ENCODE peak calls at places on chromosomes 4 and X, in seven cellular contexts. One of them, this sample, is unnamed.

GRCh38 chrX:57952320-57952678 is 42.0 kb upstream of the ZXDA start:
- DNase-seq in coronary artery: no peak
- DNase-seq in astrocyte: no peak
- DNase-seq in BE2C: no peak
- DNase-seq in uterus: no peak
- DNase-seq in fibroblast of the aortic adventitia: no peak
- DNase-seq in AG04450: no peak
- DNase-seq in this sample: no peak

GRCh38 chr4:77349796-77350195 is 192.8 kb downstream of the CCNG2 start:
- DNase-seq in coronary artery: no peak
- DNase-seq in astrocyte: no peak
- DNase-seq in BE2C: no peak
- DNase-seq in uterus: no peak
- DNase-seq in fibroblast of the aortic adventitia: peak; percentile 14
- DNase-seq in AG04450: no peak
- DNase-seq in this sample: no peak

GRCh38 chr4:1217366-1217765 is 31.6 kb downstream of the CTBP1 start:
- DNase-seq in coronary artery: no peak
- DNase-seq in astrocyte: no peak
- DNase-seq in BE2C: no peak
- DNase-seq in uterus: no peak
- DNase-seq in fibroblast of the aortic adventitia: no peak
- DNase-seq in AG04450: no peak
- DNase-seq in this sample: no peak

GRCh38 chrX:100687546-100687945 is 43.5 kb downstream of the SRPX2 start:
- DNase-seq in coronary artery: no peak
- DNase-seq in astrocyte: no peak
- DNase-seq in BE2C: no peak
- DNase-seq in uterus: no peak
- DNase-seq in fibroblast of the aortic adventitia: no peak
- DNase-seq in AG04450: no peak
- DNase-seq in this sample: no peak

GRCh38 chrX:8730812-8731578 is 942 bp downstream of the ANOS1 start:
- DNase-seq in coronary artery: no peak
- DNase-seq in astrocyte: no peak
- DNase-seq in BE2C: no peak
- DNase-seq in uterus: no peak
- DNase-seq in fibroblast of the aortic adventitia: no peak
- DNase-seq in AG04450: no peak
- DNase-seq in this sample: no peak

GRCh38 chr4:143883529-143883928 is 21.8 kb downstream of the GYPE start:
- DNase-seq in coronary artery: no peak
- DNase-seq in astrocyte: no peak
- DNase-seq in BE2C: no peak
- DNase-seq in uterus: no peak
- DNase-seq in fibroblast of the aortic adventitia: no peak
- DNase-seq in AG04450: no peak
- DNase-seq in this sample: no peak

GRCh38 chr4:8610858-8611610 is 18.5 kb downstream of the CPZ start:
- DNase-seq in coronary artery: no peak
- DNase-seq in astrocyte: no peak
- DNase-seq in BE2C: no peak
- DNase-seq in uterus: no peak
- DNase-seq in fibroblast of the aortic adventitia: no peak
- DNase-seq in AG04450: no peak
- DNase-seq in this sample: no peak

GRCh38 chr4:2935762-2936743 is 27.2 kb downstream of the NOP14 start:
- DNase-seq in coronary artery: peak; percentile 50
- DNase-seq in astrocyte: peak; percentile 77
- DNase-seq in BE2C: no peak
- DNase-seq in uterus: peak; percentile 15
- DNase-seq in fibroblast of the aortic adventitia: peak; percentile 25
- DNase-seq in AG04450: no peak
- DNase-seq in this sample: peak; percentile 2

GRCh38 chrX:129654652-129655546 is at the start of gene APLN:
- DNase-seq in coronary artery: peak; percentile 69
- DNase-seq in astrocyte: peak; percentile 17
- DNase-seq in BE2C: peak; percentile 38
- DNase-seq in uterus: peak; percentile 55
- DNase-seq in fibroblast of the aortic adventitia: peak; percentile 59
- DNase-seq in AG04450: no peak
- DNase-seq in this sample: no peak

GRCh38 chr4:73682508-73682907 is 57.9 kb upstream of the CXCL8 start:
- DNase-seq in coronary artery: no peak
- DNase-seq in astrocyte: no peak
- DNase-seq in BE2C: no peak
- DNase-seq in uterus: no peak
- DNase-seq in fibroblast of the aortic adventitia: no peak
- DNase-seq in AG04450: no peak
- DNase-seq in this sample: no peak

GRCh38 chrX:43706786-43707185 is 50.7 kb downstream of the MAOA start:
- DNase-seq in coronary artery: no peak
- DNase-seq in astrocyte: no peak
- DNase-seq in BE2C: no peak
- DNase-seq in uterus: no peak
- DNase-seq in fibroblast of the aortic adventitia: no peak
- DNase-seq in AG04450: no peak
- DNase-seq in this sample: no peak

GRCh38 chrX:144006811-144007210 is 122.9 kb downstream of the UBE2NL start:
- DNase-seq in coronary artery: no peak
- DNase-seq in astrocyte: peak; percentile 10
- DNase-seq in BE2C: no peak
- DNase-seq in uterus: no peak
- DNase-seq in fibroblast of the aortic adventitia: peak; percentile 22
- DNase-seq in AG04450: no peak
- DNase-seq in this sample: no peak

GRCh38 chr4:84232311-84233095 is 266.6 kb downstream of the NKX6-1 start:
- DNase-seq in coronary artery: no peak
- DNase-seq in astrocyte: peak; percentile 51
- DNase-seq in BE2C: no peak
- DNase-seq in uterus: no peak
- DNase-seq in fibroblast of the aortic adventitia: no peak
- DNase-seq in AG04450: no peak
- DNase-seq in this sample: no peak

GRCh38 chr4:148926861-148927260 is 484.6 kb upstream of the NR3C2 start:
- DNase-seq in coronary artery: no peak
- DNase-seq in astrocyte: peak; percentile 42
- DNase-seq in BE2C: peak; percentile 77
- DNase-seq in uterus: no peak
- DNase-seq in fibroblast of the aortic adventitia: peak; percentile 14
- DNase-seq in AG04450: peak; percentile 2
- DNase-seq in this sample: no peak

GRCh38 chr4:16508968-16509367 is 282.7 kb upstream of the TAPT1 start:
- DNase-seq in coronary artery: no peak
- DNase-seq in astrocyte: no peak
- DNase-seq in BE2C: no peak
- DNase-seq in uterus: no peak
- DNase-seq in fibroblast of the aortic adventitia: no peak
- DNase-seq in AG04450: no peak
- DNase-seq in this sample: no peak

GRCh38 chr4:1693131-1693896 is 9.2 kb upstream of the FAM53A start:
- DNase-seq in coronary artery: no peak
- DNase-seq in astrocyte: peak; percentile 51
- DNase-seq in BE2C: peak; percentile 67
- DNase-seq in uterus: peak; percentile 55
- DNase-seq in fibroblast of the aortic adventitia: peak; percentile 75
- DNase-seq in AG04450: peak; percentile 50
- DNase-seq in this sample: no peak

GRCh38 chr4:162343967-162344366 is 180.2 kb upstream of the FSTL5 start:
- DNase-seq in coronary artery: no peak
- DNase-seq in astrocyte: no peak
- DNase-seq in BE2C: no peak
- DNase-seq in uterus: no peak
- DNase-seq in fibroblast of the aortic adventitia: no peak
- DNase-seq in AG04450: no peak
- DNase-seq in this sample: no peak

GRCh38 chrX:16060252-16060651 is 63.1 kb upstream of the GRPR start:
- DNase-seq in coronary artery: no peak
- DNase-seq in astrocyte: no peak
- DNase-seq in BE2C: no peak
- DNase-seq in uterus: no peak
- DNase-seq in fibroblast of the aortic adventitia: no peak
- DNase-seq in AG04450: no peak
- DNase-seq in this sample: no peak

GRCh38 chrX:101219116-101219839 is at the start of gene DRP2:
- DNase-seq in coronary artery: no peak
- DNase-seq in astrocyte: peak; percentile 52
- DNase-seq in BE2C: no peak
- DNase-seq in uterus: no peak
- DNase-seq in fibroblast of the aortic adventitia: peak; percentile 35
- DNase-seq in AG04450: no peak
- DNase-seq in this sample: no peak

GRCh38 chr4:61376301-61376700 is 176.2 kb downstream of the ADGRL3 start:
- DNase-seq in coronary artery: no peak
- DNase-seq in astrocyte: no peak
- DNase-seq in BE2C: no peak
- DNase-seq in uterus: no peak
- DNase-seq in fibroblast of the aortic adventitia: no peak
- DNase-seq in AG04450: no peak
- DNase-seq in this sample: no peak

DNA sequence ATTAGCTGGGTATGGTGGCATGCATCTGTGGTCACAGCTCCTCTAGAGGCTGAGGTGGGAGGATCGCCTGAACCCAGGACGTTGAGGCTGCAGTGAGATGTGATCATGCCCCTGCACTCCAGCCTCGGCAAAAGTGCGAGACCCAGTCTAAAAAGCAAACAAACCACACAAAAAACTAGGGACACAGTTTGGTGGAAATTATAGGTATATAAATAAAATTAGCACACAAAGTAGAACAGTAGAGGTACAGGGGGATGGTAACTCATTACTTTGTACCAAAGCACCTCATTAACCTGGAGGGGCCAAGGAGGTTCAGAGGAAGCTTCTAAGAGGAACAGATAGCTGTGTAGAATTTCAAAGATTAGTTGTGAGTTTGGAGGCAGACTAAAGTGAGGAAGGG is 5.1 kb downstream of the VBP1 start:
- DNase-seq in coronary artery: no peak
- DNase-seq in astrocyte: no peak
- DNase-seq in BE2C: no peak
- DNase-seq in uterus: no peak
- DNase-seq in fibroblast of the aortic adventitia: no peak
- DNase-seq in AG04450: no peak
- DNase-seq in this sample: no peak
- H3K4me3 ChIP-seq in coronary artery: no peak overlapping the region
- H3K4me3 ChIP-seq in astrocyte: no peak overlapping the region
- H3K4me3 ChIP-seq in BE2C: no peak overlapping the region
- H3K4me3 ChIP-seq in uterus: no peak overlapping the region
- H3K4me3 ChIP-seq in fibroblast of the aortic adventitia: no peak overlapping the region
- H3K4me3 ChIP-seq in AG04450: no peak overlapping the region
- H3K4me3 ChIP-seq in this sample: no peak overlapping the region

DNA sequence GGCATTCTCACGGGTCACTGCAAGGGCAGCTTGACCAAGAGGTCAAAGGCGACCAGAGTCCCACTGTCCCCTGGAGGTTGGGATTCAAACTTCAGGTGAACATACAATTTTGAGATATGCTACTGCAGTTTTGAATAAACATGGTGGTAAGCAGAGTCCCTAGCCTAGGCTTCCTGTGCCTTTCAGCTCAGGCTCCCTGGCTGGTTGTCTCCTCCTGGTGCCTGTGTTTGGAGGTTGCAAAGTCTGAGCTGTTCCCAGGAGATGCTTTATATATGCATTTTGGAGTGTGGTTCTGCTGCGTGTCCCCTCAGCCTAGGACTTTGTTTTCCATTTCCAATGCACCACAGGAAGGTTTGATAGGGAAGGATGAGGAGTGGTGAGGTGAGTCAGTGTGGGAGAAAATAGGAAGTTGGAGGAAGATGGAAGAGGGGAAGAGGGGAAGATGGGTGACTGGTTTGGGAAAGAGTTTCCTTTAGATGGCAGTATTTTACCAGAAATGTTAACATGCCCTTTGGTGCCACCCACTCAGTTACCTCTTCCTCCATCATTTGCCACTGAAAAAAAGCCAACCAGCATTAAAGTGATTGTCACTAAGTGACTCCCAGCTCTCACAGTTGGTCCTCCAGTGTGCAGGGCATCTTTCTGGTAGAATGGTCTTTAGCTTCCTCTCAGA is 211.7 kb upstream of the AGTR2 start:
- DNase-seq in coronary artery: no peak
- DNase-seq in astrocyte: no peak
- DNase-seq in BE2C: no peak
- DNase-seq in uterus: no peak
- DNase-seq in fibroblast of the aortic adventitia: no peak
- DNase-seq in AG04450: no peak
- DNase-seq in this sample: no peak
- TF ChIP-seq CTCF in coronary artery: no peak
- TF ChIP-seq CTCF in astrocyte: no peak
- TF ChIP-seq CTCF in BE2C: peak; percentile 37
- TF ChIP-seq CTCF in uterus: no peak
- TF ChIP-seq CTCF in fibroblast of the aortic adventitia: no peak
- TF ChIP-seq CTCF in AG04450: no peak
- TF ChIP-seq CTCF in this sample: no peak

GRCh38 chrX:126551306-126551705 is 1.3 kb downstream of the DCAF12L1 start:
- DNase-seq in coronary artery: no peak
- DNase-seq in astrocyte: no peak
- DNase-seq in BE2C: no peak
- DNase-seq in uterus: no peak
- DNase-seq in fibroblast of the aortic adventitia: no peak
- DNase-seq in AG04450: no peak
- DNase-seq in this sample: no peak
- H3K4me3 ChIP-seq in coronary artery: no peak overlapping the region
- H3K4me3 ChIP-seq in astrocyte: no peak overlapping the region
- H3K4me3 ChIP-seq in BE2C: no peak overlapping the region
- H3K4me3 ChIP-seq in uterus: no peak overlapping the region
- H3K4me3 ChIP-seq in fibroblast of the aortic adventitia: no peak overlapping the region
- H3K4me3 ChIP-seq in AG04450: no peak overlapping the region
- H3K4me3 ChIP-seq in this sample: no peak overlapping the region

GRCh38 chr4:47218631-47219030 is 187.3 kb downstream of the GABRB1 start:
- DNase-seq in coronary artery: no peak
- DNase-seq in astrocyte: peak; percentile 63
- DNase-seq in BE2C: no peak
- DNase-seq in uterus: no peak
- DNase-seq in fibroblast of the aortic adventitia: peak; percentile 78
- DNase-seq in AG04450: no peak
- DNase-seq in this sample: no peak
- TF ChIP-seq CTCF in coronary artery: no peak
- TF ChIP-seq CTCF in astrocyte: no peak
- TF ChIP-seq CTCF in BE2C: no peak
- TF ChIP-seq CTCF in uterus: no peak
- TF ChIP-seq CTCF in fibroblast of the aortic adventitia: no peak
- TF ChIP-seq CTCF in AG04450: no peak
- TF ChIP-seq CTCF in this sample: no peak

GRCh38 chr4:151689211-151689991 is 71.4 kb downstream of the GATB start:
- DNase-seq in coronary artery: no peak
- DNase-seq in astrocyte: no peak
- DNase-seq in BE2C: no peak
- DNase-seq in uterus: no peak
- DNase-seq in fibroblast of the aortic adventitia: no peak
- DNase-seq in AG04450: no peak
- DNase-seq in this sample: no peak
- H3K4me3 ChIP-seq in coronary artery: no peak overlapping the region
- H3K4me3 ChIP-seq in astrocyte: no peak overlapping the region
- H3K4me3 ChIP-seq in BE2C: no peak overlapping the region
- H3K4me3 ChIP-seq in uterus: no peak overlapping the region
- H3K4me3 ChIP-seq in fibroblast of the aortic adventitia: no peak overlapping the region
- H3K4me3 ChIP-seq in AG04450: no peak overlapping the region
- H3K4me3 ChIP-seq in this sample: no peak overlapping the region

GRCh38 chrX:47200385-47201150 is 6.9 kb downstream of the UBA1 start:
- DNase-seq in coronary artery: no peak
- DNase-seq in astrocyte: peak; percentile 76
- DNase-seq in BE2C: no peak
- DNase-seq in uterus: peak; percentile 42
- DNase-seq in fibroblast of the aortic adventitia: peak; percentile 94
- DNase-seq in AG04450: no peak
- DNase-seq in this sample: no peak
- TF ChIP-seq CTCF in coronary artery: no peak
- TF ChIP-seq CTCF in astrocyte: peak; percentile 14
- TF ChIP-seq CTCF in BE2C: peak; percentile 15
- TF ChIP-seq CTCF in uterus: no peak
- TF ChIP-seq CTCF in fibroblast of the aortic adventitia: peak; percentile 70
- TF ChIP-seq CTCF in AG04450: peak; percentile 10
- TF ChIP-seq CTCF in this sample: no peak

This sample was measured in thoracic aorta.